ENCODE peak calls at places on chromosomes 12 and 14, in nine cellular contexts. One of them, this sample, is unnamed.

GRCh38 chr14:61460853-61461611 is 139.7 kb downstream of the PRKCH start:
- DNase-seq in H54: no peak
- DNase-seq in lower leg skin: peak
- DNase-seq in HCT116: no peak
- DNase-seq in IMR-90: peak
- DNase-seq in transverse colon: no peak
- DNase-seq in body of pancreas: no peak
- DNase-seq in GM12892: no peak
- DNase-seq in right lobe of liver: peak
- DNase-seq in this sample: no peak

GRCh38 chr14:104881369-104881979 is 16.4 kb downstream of the CEP170B start:
- DNase-seq in H54: no peak
- DNase-seq in lower leg skin: no peak
- DNase-seq in HCT116: no peak
- DNase-seq in IMR-90: no peak
- DNase-seq in transverse colon: no peak
- DNase-seq in body of pancreas: peak
- DNase-seq in GM12892: no peak
- DNase-seq in right lobe of liver: peak
- DNase-seq in this sample: no peak

GRCh38 chr14:88411039-88411438 is 25.6 kb downstream of the SPATA7 start:
- DNase-seq in H54: no peak
- DNase-seq in lower leg skin: no peak
- DNase-seq in HCT116: no peak
- DNase-seq in IMR-90: no peak
- DNase-seq in transverse colon: no peak
- DNase-seq in body of pancreas: no peak
- DNase-seq in GM12892: no peak
- DNase-seq in right lobe of liver: no peak
- DNase-seq in this sample: no peak

GRCh38 chr12:53169644-53170043 is 10.9 kb upstream of the ZNF740 start:
- DNase-seq in H54: no peak
- DNase-seq in lower leg skin: no peak
- DNase-seq in HCT116: no peak
- DNase-seq in IMR-90: no peak
- DNase-seq in transverse colon: no peak
- DNase-seq in body of pancreas: no peak
- DNase-seq in GM12892: no peak
- DNase-seq in right lobe of liver: no peak
- DNase-seq in this sample: no peak

GRCh38 chr12:20099395-20099976 is 268.9 kb upstream of the PDE3A start:
- DNase-seq in H54: no peak
- DNase-seq in lower leg skin: no peak
- DNase-seq in HCT116: no peak
- DNase-seq in IMR-90: no peak
- DNase-seq in transverse colon: no peak
- DNase-seq in body of pancreas: no peak
- DNase-seq in GM12892: no peak
- DNase-seq in right lobe of liver: no peak
- DNase-seq in this sample: no peak

GRCh38 chr12:57323402-57323801 is 72.4 kb upstream of the STAC3 start:
- DNase-seq in H54: no peak
- DNase-seq in lower leg skin: no peak
- DNase-seq in HCT116: no peak
- DNase-seq in IMR-90: no peak
- DNase-seq in transverse colon: no peak
- DNase-seq in body of pancreas: no peak
- DNase-seq in GM12892: no peak
- DNase-seq in right lobe of liver: no peak
- DNase-seq in this sample: no peak

GRCh38 chr14:78162202-78162601 is 8.0 kb upstream of the NRXN3 start:
- DNase-seq in H54: no peak
- DNase-seq in lower leg skin: no peak
- DNase-seq in HCT116: no peak
- DNase-seq in IMR-90: no peak
- DNase-seq in transverse colon: no peak
- DNase-seq in body of pancreas: no peak
- DNase-seq in GM12892: no peak
- DNase-seq in right lobe of liver: no peak
- DNase-seq in this sample: no peak

GRCh38 chr14:96249016-96249415 is 7.0 kb upstream of the BDKRB1 start:
- DNase-seq in H54: no peak
- DNase-seq in lower leg skin: peak
- DNase-seq in HCT116: no peak
- DNase-seq in IMR-90: peak
- DNase-seq in transverse colon: no peak
- DNase-seq in body of pancreas: no peak
- DNase-seq in GM12892: no peak
- DNase-seq in right lobe of liver: no peak
- DNase-seq in this sample: peak

GRCh38 chr12:12929696-12930095 is 22.3 kb downstream of the GPRC5D start:
- DNase-seq in H54: no peak
- DNase-seq in lower leg skin: no peak
- DNase-seq in HCT116: no peak
- DNase-seq in IMR-90: no peak
- DNase-seq in transverse colon: no peak
- DNase-seq in body of pancreas: no peak
- DNase-seq in GM12892: no peak
- DNase-seq in right lobe of liver: no peak
- DNase-seq in this sample: no peak

GRCh38 chr12:12925383-12925782 is 26.6 kb downstream of the GPRC5D start:
- DNase-seq in H54: no peak
- DNase-seq in lower leg skin: no peak
- DNase-seq in HCT116: no peak
- DNase-seq in IMR-90: no peak
- DNase-seq in transverse colon: no peak
- DNase-seq in body of pancreas: no peak
- DNase-seq in GM12892: no peak
- DNase-seq in right lobe of liver: no peak
- DNase-seq in this sample: no peak

GRCh38 chr12:12930633-12931032 is 21.3 kb downstream of the GPRC5D start:
- DNase-seq in H54: no peak
- DNase-seq in lower leg skin: no peak
- DNase-seq in HCT116: no peak
- DNase-seq in IMR-90: no peak
- DNase-seq in transverse colon: no peak
- DNase-seq in body of pancreas: no peak
- DNase-seq in GM12892: no peak
- DNase-seq in right lobe of liver: no peak
- DNase-seq in this sample: no peak

GRCh38 chr12:12926571-12927071 is 25.3 kb downstream of the GPRC5D start:
- DNase-seq in H54: no peak
- DNase-seq in lower leg skin: no peak
- DNase-seq in HCT116: no peak
- DNase-seq in IMR-90: no peak
- DNase-seq in transverse colon: no peak
- DNase-seq in body of pancreas: no peak
- DNase-seq in GM12892: no peak
- DNase-seq in right lobe of liver: no peak
- DNase-seq in this sample: no peak

DNA sequence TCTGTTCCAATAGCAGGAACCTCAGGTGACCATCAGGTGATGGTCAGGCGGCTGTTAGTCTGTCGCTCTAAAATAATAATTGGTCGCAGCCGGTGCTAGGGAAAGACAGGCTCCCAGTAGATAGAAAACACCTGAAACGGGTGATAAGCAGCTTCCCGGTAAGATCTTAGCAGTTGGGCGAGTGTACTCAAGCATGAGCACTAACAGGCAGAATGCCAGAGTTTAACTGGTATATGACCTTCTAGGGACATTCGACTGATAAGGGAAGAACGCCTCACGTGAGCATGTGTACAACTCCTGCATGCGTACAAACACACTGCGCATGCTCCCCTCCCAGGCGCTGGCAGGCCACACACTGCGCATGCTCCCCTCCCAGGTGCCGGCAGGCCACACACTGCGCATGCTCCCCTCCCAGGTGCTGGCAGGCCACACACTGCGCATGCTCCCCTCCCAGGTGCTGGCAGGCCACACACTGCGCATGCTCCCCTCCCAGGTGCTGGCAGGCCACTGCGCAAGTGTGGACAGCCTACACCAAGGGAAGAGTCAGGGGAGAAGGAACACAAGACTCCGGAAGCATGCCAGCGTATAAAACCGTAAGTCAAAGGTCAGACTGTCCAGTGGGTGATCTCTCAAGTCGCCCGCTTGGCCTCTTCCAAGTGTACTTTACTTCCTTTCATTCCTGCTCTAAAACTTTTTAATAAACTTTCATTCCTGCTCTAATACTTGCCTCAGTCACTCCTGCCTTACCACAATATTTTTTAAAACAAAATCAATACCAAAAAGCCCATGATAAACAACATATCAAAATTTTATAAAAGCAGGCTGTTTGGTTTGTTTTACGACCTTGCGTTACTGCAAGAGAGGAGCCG is 24.5 kb downstream of the GPRC5D start:
- DNase-seq in H54: no peak
- DNase-seq in lower leg skin: no peak
- DNase-seq in HCT116: peak
- DNase-seq in IMR-90: peak
- DNase-seq in transverse colon: peak
- DNase-seq in body of pancreas: peak
- DNase-seq in GM12892: peak
- DNase-seq in right lobe of liver: peak
- DNase-seq in this sample: peak
- TF ChIP-seq POLR2A in H54: no peak
- TF ChIP-seq POLR2A in lower leg skin: no peak
- TF ChIP-seq POLR2A in HCT116: peak
- TF ChIP-seq POLR2A in IMR-90: no peak
- TF ChIP-seq POLR2A in transverse colon: peak
- TF ChIP-seq POLR2A in body of pancreas: peak
- TF ChIP-seq POLR2A in GM12892: no peak
- TF ChIP-seq POLR2A in right lobe of liver: peak
- TF ChIP-seq POLR2A in this sample: no peak

DNA sequence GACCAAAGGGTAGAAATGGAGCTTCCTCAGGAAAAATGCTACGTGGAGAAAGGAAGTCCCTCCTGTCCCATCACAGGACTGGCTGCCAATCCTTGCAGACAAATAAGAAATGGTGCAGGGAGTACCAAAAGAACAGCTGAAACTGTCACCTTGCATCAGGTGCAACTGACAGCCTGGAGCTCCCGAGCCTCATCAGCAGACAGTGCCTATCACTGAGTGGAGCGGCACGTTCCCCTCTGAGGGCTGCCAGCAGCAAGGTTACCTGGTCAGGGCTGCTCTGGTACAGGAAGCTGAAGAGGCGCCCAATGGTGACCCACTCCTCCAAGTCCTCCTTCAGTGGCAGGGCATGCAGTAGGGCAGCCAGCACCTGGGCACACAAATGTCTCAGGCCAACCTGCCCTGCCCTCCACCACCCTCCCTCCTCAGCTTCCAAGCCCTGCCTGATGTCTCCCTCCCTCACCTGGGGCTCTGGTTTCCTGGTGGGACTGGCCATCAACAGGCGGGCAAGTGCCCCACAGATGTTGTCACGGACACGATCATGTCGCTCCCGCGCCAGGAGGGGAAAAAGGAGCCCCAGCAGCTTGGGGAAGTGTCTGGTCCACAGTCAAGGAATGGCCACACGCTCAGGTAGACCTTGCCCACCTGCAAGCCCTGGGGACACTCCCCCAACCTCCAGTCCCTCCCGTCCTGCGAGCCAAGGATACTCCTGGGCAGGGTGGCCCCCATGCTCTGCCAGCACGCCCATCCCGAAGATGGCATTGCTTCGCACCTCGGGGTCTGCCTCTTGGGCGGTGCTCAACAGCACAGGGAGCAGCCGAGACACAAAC is 7.2 kb downstream of the IPO4 start:
- DNase-seq in H54: no peak
- DNase-seq in lower leg skin: no peak
- DNase-seq in HCT116: no peak
- DNase-seq in IMR-90: no peak
- DNase-seq in transverse colon: no peak
- DNase-seq in body of pancreas: no peak
- DNase-seq in GM12892: no peak
- DNase-seq in right lobe of liver: no peak
- DNase-seq in this sample: no peak
- TF ChIP-seq POLR2A in H54: no peak
- TF ChIP-seq POLR2A in lower leg skin: no peak
- TF ChIP-seq POLR2A in HCT116: no peak
- TF ChIP-seq POLR2A in IMR-90: no peak
- TF ChIP-seq POLR2A in transverse colon: no peak
- TF ChIP-seq POLR2A in body of pancreas: no peak
- TF ChIP-seq POLR2A in GM12892: peak
- TF ChIP-seq POLR2A in right lobe of liver: no peak
- TF ChIP-seq POLR2A in this sample: no peak

DNA sequence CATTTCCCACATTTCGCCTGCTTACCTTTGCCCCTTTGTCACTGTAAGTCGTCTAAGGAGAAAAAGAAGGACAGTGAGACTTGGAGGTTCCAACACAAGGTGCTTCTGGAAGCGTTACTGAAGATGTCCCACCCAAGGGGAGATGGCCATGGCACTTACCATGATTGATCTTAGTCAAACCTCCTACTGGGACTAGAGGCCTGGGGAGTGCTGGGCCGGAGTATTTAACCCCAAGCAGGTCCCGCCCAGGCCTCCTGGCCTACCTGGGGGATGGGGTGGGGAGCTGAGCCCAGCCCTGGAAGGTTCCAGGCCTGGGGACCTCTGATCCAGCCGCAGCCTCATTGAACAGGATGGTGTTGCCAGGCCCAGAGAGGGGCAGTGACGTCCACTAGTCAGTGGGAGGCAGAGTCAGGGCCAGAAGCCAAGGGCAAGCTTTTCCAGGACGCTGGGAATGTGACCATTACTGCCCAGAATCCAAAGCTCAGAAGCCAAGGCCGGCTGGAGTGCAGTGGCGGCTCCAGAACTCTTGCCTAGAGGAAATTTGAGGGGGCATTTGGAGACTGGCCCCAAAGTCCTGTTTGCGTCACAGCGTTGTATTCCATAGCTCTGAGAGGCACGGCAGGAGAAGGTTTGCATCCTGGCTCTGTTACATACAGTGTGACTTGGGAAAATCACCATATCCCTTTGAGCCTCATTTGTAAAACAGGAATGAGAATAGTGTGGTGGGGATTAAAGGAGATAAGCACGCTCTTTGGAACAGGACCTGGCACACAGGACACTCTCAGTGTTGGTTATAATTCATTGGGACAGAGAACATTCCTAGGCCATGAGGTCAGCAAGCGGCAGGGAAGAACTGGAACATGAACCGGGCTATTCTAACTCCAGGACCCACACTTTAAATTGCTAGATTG is at the start of gene HPD:
- DNase-seq in H54: peak
- DNase-seq in lower leg skin: peak
- DNase-seq in HCT116: no peak
- DNase-seq in IMR-90: peak
- DNase-seq in transverse colon: peak
- DNase-seq in body of pancreas: peak
- DNase-seq in GM12892: no peak
- DNase-seq in right lobe of liver: peak
- DNase-seq in this sample: no peak
- TF ChIP-seq POLR2A in H54: no peak
- TF ChIP-seq POLR2A in lower leg skin: no peak
- TF ChIP-seq POLR2A in HCT116: no peak
- TF ChIP-seq POLR2A in IMR-90: no peak
- TF ChIP-seq POLR2A in transverse colon: no peak
- TF ChIP-seq POLR2A in body of pancreas: no peak
- TF ChIP-seq POLR2A in GM12892: no peak
- TF ChIP-seq POLR2A in right lobe of liver: peak
- TF ChIP-seq POLR2A in this sample: no peak

DNA sequence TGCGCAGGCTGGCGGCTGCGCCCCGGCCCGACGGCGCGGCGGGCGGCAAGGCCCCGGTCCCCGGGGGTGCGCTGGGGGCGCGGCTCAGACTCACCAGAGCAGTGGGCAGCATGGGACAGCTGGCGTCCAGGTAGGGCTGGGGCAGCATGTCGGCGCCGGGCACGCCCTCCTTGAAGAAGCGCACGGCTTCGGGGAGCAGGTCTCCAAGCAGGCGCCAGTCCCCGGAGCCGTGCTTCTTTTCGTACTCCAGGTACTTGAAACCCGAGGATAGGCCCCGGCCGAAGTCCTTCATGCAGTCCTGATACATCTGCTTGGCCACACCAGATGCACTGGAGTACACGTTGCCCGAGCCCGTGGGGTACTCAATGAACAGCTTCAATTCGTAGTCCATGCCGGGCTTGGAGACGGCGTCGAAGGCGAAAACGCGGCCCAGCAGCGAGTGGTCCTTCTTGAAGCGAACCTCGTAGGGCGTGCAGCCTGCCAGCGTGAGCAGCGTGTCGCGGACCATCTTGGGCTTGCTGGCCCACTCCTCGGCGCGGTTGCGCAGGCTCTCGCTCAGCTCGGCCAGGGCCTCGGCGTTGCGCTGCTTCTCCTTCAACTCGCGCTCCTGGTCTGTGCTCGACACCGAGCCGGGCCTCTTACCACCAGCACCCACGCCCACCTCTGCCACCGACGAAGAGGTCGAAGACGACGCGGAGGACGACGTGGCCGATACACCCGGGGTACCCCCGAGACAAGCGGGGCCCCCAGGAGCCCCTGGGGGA is 2.2 kb downstream of the IRF2BPL start:
- DNase-seq in H54: no peak
- DNase-seq in lower leg skin: no peak
- DNase-seq in HCT116: no peak
- DNase-seq in IMR-90: peak
- DNase-seq in transverse colon: no peak
- DNase-seq in body of pancreas: peak
- DNase-seq in GM12892: no peak
- DNase-seq in right lobe of liver: no peak
- DNase-seq in this sample: no peak
- TF ChIP-seq POLR2A in H54: no peak
- TF ChIP-seq POLR2A in lower leg skin: no peak
- TF ChIP-seq POLR2A in HCT116: no peak
- TF ChIP-seq POLR2A in IMR-90: peak
- TF ChIP-seq POLR2A in transverse colon: no peak
- TF ChIP-seq POLR2A in body of pancreas: no peak
- TF ChIP-seq POLR2A in GM12892: no peak
- TF ChIP-seq POLR2A in right lobe of liver: no peak
- TF ChIP-seq POLR2A in this sample: no peak